ENCODE peak calls at places on chromosome 17, in five cellular contexts. One of them, this sample, is unnamed.

GRCh38 chr17:31743767-31744166 is 115.3 kb downstream of the COPRS start:
- DNase-seq in EH: peak; percentile 60
- DNase-seq in CD4-positive, alpha-beta T cell: no peak
- DNase-seq in caudate nucleus: no peak
- DNase-seq in HFF-Myc: no peak
- DNase-seq in this sample: no peak

GRCh38 chr17:64679710-64680216 is 17.7 kb upstream of the SMURF2 start:
- DNase-seq in EH: peak; percentile 99
- DNase-seq in CD4-positive, alpha-beta T cell: no peak
- DNase-seq in caudate nucleus: no peak
- DNase-seq in HFF-Myc: peak; percentile 79
- DNase-seq in this sample: no peak

GRCh38 chr17:62719586-62719985 is 88.5 kb downstream of the MARCHF10 start:
- DNase-seq in EH: no peak
- DNase-seq in CD4-positive, alpha-beta T cell: no peak
- DNase-seq in caudate nucleus: no peak
- DNase-seq in HFF-Myc: no peak
- DNase-seq in this sample: no peak

GRCh38 chr17:59641799-59642484 is 22.2 kb downstream of the CLTC start:
- DNase-seq in EH: peak; percentile 12
- DNase-seq in CD4-positive, alpha-beta T cell: no peak
- DNase-seq in caudate nucleus: no peak
- DNase-seq in HFF-Myc: no peak
- DNase-seq in this sample: no peak

GRCh38 chr17:69654981-69655581 is 240.6 kb downstream of the MAP2K6 start:
- DNase-seq in EH: peak; percentile 86
- DNase-seq in CD4-positive, alpha-beta T cell: no peak
- DNase-seq in caudate nucleus: no peak
- DNase-seq in HFF-Myc: peak; percentile 87
- DNase-seq in this sample: no peak

GRCh38 chr17:16465861-16466338 is 26.1 kb downstream of the LRRC75A start:
- DNase-seq in EH: no peak
- DNase-seq in CD4-positive, alpha-beta T cell: no peak
- DNase-seq in caudate nucleus: no peak
- DNase-seq in HFF-Myc: no peak
- DNase-seq in this sample: no peak

GRCh38 chr17:72974605-72975232 is 117.8 kb downstream of the SLC39A11 start:
- DNase-seq in EH: peak; percentile 25
- DNase-seq in CD4-positive, alpha-beta T cell: no peak
- DNase-seq in caudate nucleus: no peak
- DNase-seq in HFF-Myc: no peak
- DNase-seq in this sample: no peak

GRCh38 chr17:7383742-7384488 is 3.0 kb downstream of the TNK1 start:
- DNase-seq in EH: peak; percentile 42
- DNase-seq in CD4-positive, alpha-beta T cell: peak; percentile 63
- DNase-seq in caudate nucleus: no peak
- DNase-seq in HFF-Myc: no peak
- DNase-seq in this sample: peak; percentile 18

GRCh38 chr17:58060596-58061191 is 22.5 kb upstream of the DYNLL2 start:
- DNase-seq in EH: peak; percentile 29
- DNase-seq in CD4-positive, alpha-beta T cell: no peak
- DNase-seq in caudate nucleus: peak; percentile 16
- DNase-seq in HFF-Myc: no peak
- DNase-seq in this sample: no peak

GRCh38 chr17:77594416-77595209 is 363.9 kb upstream of the TNRC6C start:
- DNase-seq in EH: no peak
- DNase-seq in CD4-positive, alpha-beta T cell: no peak
- DNase-seq in caudate nucleus: no peak
- DNase-seq in HFF-Myc: no peak
- DNase-seq in this sample: no peak

GRCh38 chr17:50042211-50042610 is 13.7 kb upstream of the ITGA3 start:
- DNase-seq in EH: no peak
- DNase-seq in CD4-positive, alpha-beta T cell: no peak
- DNase-seq in caudate nucleus: no peak
- DNase-seq in HFF-Myc: no peak
- DNase-seq in this sample: no peak

GRCh38 chr17:9202572-9202971 is 181.3 kb downstream of the NTN1 start:
- DNase-seq in EH: no peak
- DNase-seq in CD4-positive, alpha-beta T cell: no peak
- DNase-seq in caudate nucleus: no peak
- DNase-seq in HFF-Myc: no peak
- DNase-seq in this sample: no peak

GRCh38 chr17:18980682-18981384 is 23.7 kb downstream of the FAM83G start:
- DNase-seq in EH: peak; percentile 46
- DNase-seq in CD4-positive, alpha-beta T cell: no peak
- DNase-seq in caudate nucleus: no peak
- DNase-seq in HFF-Myc: no peak
- DNase-seq in this sample: no peak

GRCh38 chr17:77884019-77884418 is 74.5 kb upstream of the TNRC6C start:
- DNase-seq in EH: no peak
- DNase-seq in CD4-positive, alpha-beta T cell: no peak
- DNase-seq in caudate nucleus: peak; percentile 85
- DNase-seq in HFF-Myc: no peak
- DNase-seq in this sample: peak; percentile 68

GRCh38 chr17:13492351-13493122 is 109.2 kb downstream of the HS3ST3A1 start:
- DNase-seq in EH: peak; percentile 16
- DNase-seq in CD4-positive, alpha-beta T cell: no peak
- DNase-seq in caudate nucleus: no peak
- DNase-seq in HFF-Myc: no peak
- DNase-seq in this sample: no peak

GRCh38 chr17:57864273-57864672 is 14.4 kb upstream of the MRPS23 start:
- DNase-seq in EH: no peak
- DNase-seq in CD4-positive, alpha-beta T cell: no peak
- DNase-seq in caudate nucleus: no peak
- DNase-seq in HFF-Myc: no peak
- DNase-seq in this sample: no peak

GRCh38 chr17:48244121-48244711 is 136.7 kb downstream of the SNX11 start:
- DNase-seq in EH: peak; percentile 65
- DNase-seq in CD4-positive, alpha-beta T cell: no peak
- DNase-seq in caudate nucleus: no peak
- DNase-seq in HFF-Myc: no peak
- DNase-seq in this sample: no peak

GRCh38 chr17:39246274-39246673 is 20.5 kb upstream of the STAC2 start:
- DNase-seq in EH: no peak
- DNase-seq in CD4-positive, alpha-beta T cell: no peak
- DNase-seq in caudate nucleus: no peak
- DNase-seq in HFF-Myc: no peak
- DNase-seq in this sample: no peak

GRCh38 chr17:50478391-50479361 is at the start of gene RSAD1:
- DNase-seq in EH: peak; percentile 89
- DNase-seq in CD4-positive, alpha-beta T cell: peak; percentile 75
- DNase-seq in caudate nucleus: peak; percentile 56
- DNase-seq in HFF-Myc: peak; percentile 35
- DNase-seq in this sample: peak; percentile 70

GRCh38 chr17:5179003-5179402 is 12.7 kb downstream of the ZNF594 start:
- DNase-seq in EH: no peak
- DNase-seq in CD4-positive, alpha-beta T cell: no peak
- DNase-seq in caudate nucleus: no peak
- DNase-seq in HFF-Myc: no peak
- DNase-seq in this sample: no peak

This sample was measured in hypothalamus.